ENCODE peak calls at places on chromosomes 4 and X, in eight cellular contexts. One of them, this sample, is unnamed.

GRCh38 chrX:11567528-11568220 is 98.0 kb downstream of the ARHGAP6 start:
- DNase-seq in HTR-8/SVneo: no peak
- DNase-seq in GM13976: no peak
- DNase-seq in hypothalamus: no peak
- DNase-seq in NCI-H1092: no peak
- DNase-seq in brain microvascular endothelial cell: no peak
- DNase-seq in fibroblast of mammary gland: no peak
- DNase-seq in GM12864: no peak
- DNase-seq in this sample: no peak

GRCh38 chrX:154486052-154486395 is 391 bp downstream of the UBL4A start:
- DNase-seq in HTR-8/SVneo: no peak
- DNase-seq in GM13976: no peak
- DNase-seq in hypothalamus: no peak
- DNase-seq in NCI-H1092: no peak
- DNase-seq in brain microvascular endothelial cell: no peak
- DNase-seq in fibroblast of mammary gland: no peak
- DNase-seq in GM12864: no peak
- DNase-seq in this sample: no peak

GRCh38 chrX:16869393-16870094 is 618 bp downstream of the RBBP7 start:
- DNase-seq in HTR-8/SVneo: no peak
- DNase-seq in GM13976: peak
- DNase-seq in hypothalamus: peak
- DNase-seq in NCI-H1092: peak
- DNase-seq in brain microvascular endothelial cell: no peak
- DNase-seq in fibroblast of mammary gland: no peak
- DNase-seq in GM12864: no peak
- DNase-seq in this sample: no peak

GRCh38 chr4:84622959-84623358 is 40.0 kb downstream of the CDS1 start:
- DNase-seq in HTR-8/SVneo: no peak
- DNase-seq in GM13976: no peak
- DNase-seq in hypothalamus: no peak
- DNase-seq in NCI-H1092: no peak
- DNase-seq in brain microvascular endothelial cell: no peak
- DNase-seq in fibroblast of mammary gland: no peak
- DNase-seq in GM12864: no peak
- DNase-seq in this sample: no peak

GRCh38 chrX:22118161-22118830 is 86.2 kb downstream of the PHEX start:
- DNase-seq in HTR-8/SVneo: no peak
- DNase-seq in GM13976: peak
- DNase-seq in hypothalamus: no peak
- DNase-seq in NCI-H1092: no peak
- DNase-seq in brain microvascular endothelial cell: no peak
- DNase-seq in fibroblast of mammary gland: no peak
- DNase-seq in GM12864: no peak
- DNase-seq in this sample: no peak

GRCh38 chr4:169999923-170000322 is 26.3 kb downstream of the MFAP3L start:
- DNase-seq in HTR-8/SVneo: no peak
- DNase-seq in GM13976: no peak
- DNase-seq in hypothalamus: no peak
- DNase-seq in NCI-H1092: no peak
- DNase-seq in brain microvascular endothelial cell: no peak
- DNase-seq in fibroblast of mammary gland: no peak
- DNase-seq in GM12864: no peak
- DNase-seq in this sample: no peak

GRCh38 chr4:53012738-53013137 is 150.6 kb downstream of the RASL11B start:
- DNase-seq in HTR-8/SVneo: no peak
- DNase-seq in GM13976: no peak
- DNase-seq in hypothalamus: no peak
- DNase-seq in NCI-H1092: no peak
- DNase-seq in brain microvascular endothelial cell: no peak
- DNase-seq in fibroblast of mammary gland: peak
- DNase-seq in GM12864: no peak
- DNase-seq in this sample: no peak

GRCh38 chr4:3234171-3235029 is 14.6 kb upstream of the MSANTD1 start:
- DNase-seq in HTR-8/SVneo: no peak
- DNase-seq in GM13976: no peak
- DNase-seq in hypothalamus: no peak
- DNase-seq in NCI-H1092: no peak
- DNase-seq in brain microvascular endothelial cell: no peak
- DNase-seq in fibroblast of mammary gland: no peak
- DNase-seq in GM12864: no peak
- DNase-seq in this sample: no peak